ENCODE peak calls at places on chromosomes 11 and 22, in seven cellular contexts. Z is HTR-8/SVneo, N is sciatic nerve, W is DMS 273 treated with DMSO at 0.1 percent for 48 hours, A is AG09309, I is activated T-cell treated with anti-CD3 and anti-CD28 coated beads for 1 hour, E is GM12892. M is an unnamed sample.

GRCh38 chr11:1762537-1763302 is 1.0 kb downstream of the CTSD start:
- DNase-seq in Z (no peak), N (no peak), W (no peak), A (no peak), I (no peak), E (peak), M (no peak)

GRCh38 chr11:6443269-6444003 is 2.6 kb upstream of the HPX start:
- DNase-seq in Z (peak), N (peak), W (no peak), A (no peak), I (peak), E (peak), M (peak)

GRCh38 chr11:126768702-126769101 is 231.9 kb downstream of the KIRREL3 start:
- DNase-seq in Z (no peak), N (no peak), W (no peak), A (no peak), I (no peak), E (no peak), M (no peak)

GRCh38 chr11:132028380-132029240 is 658.2 kb downstream of the NTM start:
- DNase-seq in Z (no peak), N (no peak), W (no peak), A (no peak), I (no peak), E (no peak), M (peak)

GRCh38 chr11:124167852-124168251 is 15.3 kb upstream of the OR10D3 start:
- DNase-seq in Z (no peak), N (no peak), W (no peak), A (no peak), I (no peak), E (no peak), M (no peak)

GRCh38 chr11:116703421-116703820 is 69.4 kb downstream of the BUD13 start:
- DNase-seq in Z (no peak), N (peak), W (peak), A (no peak), I (no peak), E (no peak), M (no peak)

GRCh38 chr11:73359341-73359740 is 16.9 kb upstream of the RELT start:
- DNase-seq in Z (no peak), N (no peak), W (no peak), A (peak), I (no peak), E (no peak), M (no peak)

GRCh38 chr11:6568191-6568918 is 35.1 kb downstream of the RRP8 start:
- DNase-seq in Z (no peak), N (peak), W (peak), A (no peak), I (no peak), E (no peak), M (no peak)

GRCh38 chr11:6251120-6251733 is 8.4 kb upstream of the CCKBR start:
- DNase-seq in Z (peak), N (peak), W (peak), A (peak), I (peak), E (peak), M (peak)

GRCh38 chr11:76756341-76756771 is 26.8 kb upstream of the TSKU start:
- DNase-seq in Z (no peak), N (peak), W (peak), A (no peak), I (no peak), E (no peak), M (no peak)

GRCh38 chr11:35173011-35173511 is 34.1 kb downstream of the CD44 start:
- DNase-seq in Z (no peak), N (no peak), W (no peak), A (no peak), I (no peak), E (no peak), M (no peak)

GRCh38 chr11:2206291-2206690 is 34.7 kb upstream of the TH start:
- DNase-seq in Z (no peak), N (peak), W (no peak), A (no peak), I (no peak), E (peak), M (no peak)

GRCh38 chr22:29375436-29376076 is 12.8 kb downstream of the AP1B1 start:
- DNase-seq in Z (no peak), N (no peak), W (no peak), A (no peak), I (no peak), E (no peak), M (no peak)

GRCh38 chr11:35736952-35737351 is 74.4 kb downstream of the TRIM44 start:
- DNase-seq in Z (no peak), N (no peak), W (no peak), A (no peak), I (no peak), E (no peak), M (no peak)

GRCh38 chr22:29626497-29627195 is 23.2 kb downstream of the NF2 start:
- DNase-seq in Z (peak), N (no peak), W (no peak), A (peak), I (no peak), E (no peak), M (no peak)

GRCh38 chr11:20293992-20294391 is 69.5 kb upstream of the HTATIP2 start:
- DNase-seq in Z (no peak), N (no peak), W (no peak), A (no peak), I (no peak), E (no peak), M (no peak)

GRCh38 chr11:10722307-10722706 is 28.7 kb upstream of the CTR9 start:
- DNase-seq in Z (no peak), N (no peak), W (no peak), A (no peak), I (no peak), E (no peak), M (no peak)

GRCh38 chr11:44572431-44572830 is 7.0 kb downstream of the CD82 start:
- DNase-seq in Z (no peak), N (no peak), W (no peak), A (no peak), I (no peak), E (no peak), M (no peak)

GRCh38 chr22:31995046-31995445 is 48.0 kb upstream of the SLC5A1 start:
- DNase-seq in Z (no peak), N (no peak), W (no peak), A (no peak), I (no peak), E (no peak), M (no peak)